ENCODE peak calls at places on chromosomes 4 and X, in six cellular contexts. Q, L, V, H, U and E are unnamed samples.
A peak's percentile ranks its signal among the peaks of the same experiment; 100 is the strongest.

GRCh38 chr4:37453361-37454262 is 209.1 kb downstream of the NWD2 start:
- DNase-seq in H (peak; percentile 84), U (peak; percentile 15), Q (peak; percentile 81), L (peak; percentile 64), V (no peak), E (no peak)

GRCh38 chr4:94332983-94333590 is 9.5 kb downstream of the HPGDS start:
- DNase-seq in U (no peak), L (no peak), H (no peak), V (no peak), Q (peak; percentile 71), E (no peak)

GRCh38 chr4:57013529-57014120 is 34.9 kb downstream of the POLR2B start:
- DNase-seq in U (no peak), Q (no peak), H (no peak), L (no peak), V (no peak), E (no peak)

GRCh38 chr4:48491514-48492176 is 1.6 kb downstream of the ZAR1 start:
- DNase-seq in H (no peak), V (no peak), L (no peak), Q (no peak), U (no peak), E (no peak)

GRCh38 chr4:147378780-147379179 is 102.1 kb upstream of the EDNRA start:
- DNase-seq in H (no peak), U (no peak), L (no peak), Q (no peak), V (no peak), E (no peak)

GRCh38 chrX:40647307-40648197 is at the start of gene CXorf38:
- DNase-seq in L (peak; percentile 98), H (peak; percentile 94), V (peak; percentile 82), Q (peak; percentile 96), U (peak; percentile 76), E (peak; percentile 63)

GRCh38 chr4:169096221-169096620 is 86.2 kb upstream of the CBR4 start:
- DNase-seq in L (no peak), Q (no peak), V (no peak), H (no peak), U (no peak), E (no peak)

GRCh38 chr4:137678796-137679195 is 146.5 kb upstream of the PCDH18 start:
- DNase-seq in U (no peak), V (no peak), Q (no peak), L (no peak), H (no peak), E (no peak)

GRCh38 chr4:53558061-53558801 is 33.1 kb downstream of the LNX1 start:
- DNase-seq in U (no peak), V (peak; percentile 7), H (no peak), L (no peak), Q (peak; percentile 6), E (no peak)

GRCh38 chrX:31590581-31591113 is 518.8 kb upstream of the FTHL17 start:
- DNase-seq in H (no peak), Q (no peak), L (no peak), U (no peak), V (peak; percentile 19), E (no peak)

GRCh38 chr4:26687728-26688127 is 103.8 kb downstream of the TBC1D19 start:
- DNase-seq in Q (no peak), H (no peak), V (peak; percentile 56), U (no peak), L (no peak), E (no peak)

GRCh38 chrX:672931-673330 is 42.3 kb downstream of the SHOX start:
- DNase-seq in U (no peak), H (no peak), L (no peak), Q (no peak), V (no peak), E (no peak)

GRCh38 chrX:115562492-115562872 is 1.5 kb downstream of the PLS3 start:
- DNase-seq in H (no peak), U (no peak), V (no peak), Q (no peak), L (no peak), E (no peak)

GRCh38 chr4:125847518-125847917 is 532.8 kb downstream of the FAT4 start:
- DNase-seq in L (no peak), H (no peak), U (no peak), V (no peak), Q (no peak), E (no peak)

GRCh38 chrX:69062493-69062892 is 102.8 kb downstream of the PJA1 start:
- DNase-seq in U (no peak), H (peak; percentile 13), Q (no peak), V (no peak), L (no peak), E (no peak)

GRCh38 chrX:137043736-137044135 is 9.9 kb upstream of the GPR101 start:
- DNase-seq in H (no peak), L (no peak), Q (no peak), V (no peak), U (no peak), E (no peak)

GRCh38 chr4:21077967-21078366 is 377.7 kb downstream of the PACRGL start:
- DNase-seq in U (no peak), H (no peak), Q (no peak), V (no peak), L (no peak), E (no peak)

GRCh38 chr4:85955614-85956295 is 404.1 kb downstream of the MAPK10 start:
- DNase-seq in H (no peak), U (no peak), Q (no peak), V (no peak), L (no peak), E (no peak)

GRCh38 chr4:187603093-187603395 is 392.5 kb upstream of the ZFP42 start:
- DNase-seq in L (no peak), Q (no peak), V (peak; percentile 90), H (no peak), U (no peak), E (no peak)

GRCh38 chr4:185758807-185759206 is 53.2 kb downstream of the SORBS2 start:
- DNase-seq in V (no peak), L (no peak), U (no peak), H (no peak), Q (no peak), E (no peak)

GRCh38 chrX:82031250-82031649 is 829.3 kb downstream of the SH3BGRL start:
- DNase-seq in H (no peak), Q (no peak), U (no peak), V (no peak), L (no peak), E (no peak)

GRCh38 chr4:152309418-152309817 is 226.5 kb downstream of the FBXW7 start:
- DNase-seq in U (no peak), Q (no peak), L (no peak), H (no peak), V (no peak), E (no peak)

GRCh38 chr4:152307669-152308068 is 228.2 kb downstream of the FBXW7 start:
- DNase-seq in L (no peak), H (no peak), V (no peak), U (no peak), Q (no peak), E (no peak)

GRCh38 chr4:152310223-152310622 is 225.7 kb downstream of the FBXW7 start:
- DNase-seq in Q (no peak), H (no peak), V (peak; percentile 94), U (no peak), L (no peak), E (no peak)

GRCh38 chr4:152304220-152304619 is 231.7 kb downstream of the FBXW7 start:
- DNase-seq in U (no peak), L (no peak), V (no peak), Q (no peak), H (no peak), E (no peak)

DNA sequence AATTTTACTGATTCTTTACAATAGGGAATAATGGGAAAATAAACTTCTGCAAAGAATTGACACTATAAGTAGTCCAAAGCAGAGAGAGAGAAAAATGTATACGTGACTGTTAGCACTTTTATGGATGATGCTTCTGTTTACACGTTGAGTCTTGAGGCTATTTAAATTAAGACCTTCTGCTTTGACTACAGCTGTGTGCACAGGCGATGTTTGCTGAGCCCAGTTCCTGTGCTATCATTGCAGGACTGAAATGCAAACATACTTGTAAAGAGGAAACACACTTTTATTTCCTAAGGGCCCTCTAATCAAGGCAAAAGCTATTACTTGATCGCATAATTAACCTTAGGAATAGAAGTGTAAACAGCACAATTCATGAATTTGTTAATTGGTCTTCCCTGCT is 227.0 kb downstream of the FBXW7 start:
- DNase-seq in U (no peak), Q (no peak), L (no peak), H (no peak), V (no peak), E (no peak)
- H3K27ac ChIP-seq in U (no peak overlapping the region), Q (no peak overlapping the region), L (no peak overlapping the region), H (no peak overlapping the region), V (no peak overlapping the region), E (no peak overlapping the region)

DNA sequence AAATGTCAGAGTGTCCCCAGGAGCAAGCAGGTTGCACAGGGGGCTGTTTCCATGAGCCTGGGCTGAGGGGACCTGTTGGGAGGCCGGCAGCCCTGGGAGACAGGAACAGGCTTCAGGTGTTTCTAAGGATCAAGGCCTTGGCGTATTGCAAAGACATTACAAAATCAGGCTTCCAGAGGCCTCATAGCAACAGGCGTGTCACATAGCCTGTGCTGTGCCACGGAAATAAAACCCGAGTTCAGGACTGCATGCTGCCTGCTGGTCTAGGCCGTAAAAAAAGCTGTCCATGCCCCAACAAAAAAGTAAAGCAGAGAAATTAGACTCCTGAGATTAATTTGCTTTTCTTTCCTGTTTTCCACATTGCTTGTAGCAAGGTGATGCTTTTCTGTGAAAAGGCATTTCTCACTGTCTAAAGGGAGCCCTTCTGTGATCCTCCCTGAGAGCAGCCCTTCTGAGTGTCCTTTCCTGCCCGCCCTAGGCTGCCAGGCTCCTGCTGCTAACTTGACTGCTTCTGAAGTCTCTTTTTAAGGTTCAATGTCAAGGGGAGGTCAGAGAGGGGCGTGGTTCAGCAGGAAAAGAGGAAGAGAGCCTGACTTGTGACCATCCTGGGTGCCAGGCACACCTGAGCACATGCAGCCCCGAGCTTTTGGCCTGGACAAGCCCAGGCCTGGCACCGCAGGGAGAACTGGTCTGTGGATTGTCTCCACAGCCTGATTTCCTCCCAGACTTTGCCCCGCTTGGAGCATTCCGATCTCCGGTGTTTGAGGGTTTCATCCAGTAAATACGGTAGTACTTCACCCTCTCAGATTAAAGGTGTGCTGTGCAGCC is 21.3 kb downstream of the SHROOM2 start:
- DNase-seq in H (peak; percentile 70), Q (no peak), V (no peak), U (no peak), L (no peak), E (no peak)
- H3K27ac ChIP-seq in H (peak overlapping the region; percentile 18), Q (no peak overlapping the region), V (no peak overlapping the region), U (no peak overlapping the region), L (no peak overlapping the region), E (peak overlapping the region; percentile 64)

GRCh38 chrX:15269120-15269519 is 763 bp downstream of the ASB9 start:
- DNase-seq in V (no peak), U (no peak), H (no peak), Q (no peak), L (no peak), E (no peak)
- H3K27ac ChIP-seq in V (no peak overlapping the region), U (no peak overlapping the region), H (peak overlapping the region; percentile 59), Q (no peak overlapping the region), L (no peak overlapping the region), E (peak overlapping the region; percentile 63)

GRCh38 chr4:128323401-128323800 is 35.8 kb upstream of the PGRMC2 start:
- DNase-seq in V (no peak), H (no peak), U (no peak), L (no peak), Q (no peak), E (no peak)

GRCh38 chr4:128328106-128328505 is 40.5 kb upstream of the PGRMC2 start:
- DNase-seq in V (no peak), Q (peak; percentile 80), U (no peak), L (no peak), H (no peak), E (no peak)

GRCh38 chr4:128322311-128322710 is 34.7 kb upstream of the PGRMC2 start:
- DNase-seq in H (no peak), U (no peak), V (peak; percentile 86), Q (no peak), L (no peak), E (no peak)

GRCh38 chr4:128320656-128321055 is 33.0 kb upstream of the PGRMC2 start:
- DNase-seq in U (no peak), L (no peak), H (no peak), V (no peak), Q (no peak), E (no peak)

GRCh38 chr4:128322986-128323385 is 35.4 kb upstream of the PGRMC2 start:
- DNase-seq in H (no peak), U (no peak), L (no peak), Q (no peak), V (peak; percentile 83), E (no peak)
- H3K27ac ChIP-seq in H (no peak overlapping the region), U (no peak overlapping the region), L (no peak overlapping the region), Q (no peak overlapping the region), V (peak overlapping the region; percentile 98), E (no peak overlapping the region)